ENCODE peak calls at places on chromosomes 5 and 9, in ten cellular contexts. X is heart right ventricle, L is WERI-Rb-1, H is brain microvascular endothelial cell, Y is neural progenitor cell, J is mammary epithelial cell, T is colonic mucosa, O is bronchial epithelial cell, G is heart left ventricle, K is tibial artery. D is an unnamed sample. For H3K36me3, the result is how much of the 10 kb centered on the place peaks cover.

GRCh38 chr9:131624636-131625241 is 79.4 kb downstream of the PRRT1B start:
- DNase-seq in X (peak), L (peak), H (no peak), Y (no peak), J (no peak), T (no peak), O (no peak), G (peak), K (no peak), D (no peak)

GRCh38 chr5:82174128-82174918 is 103.8 kb downstream of the RPS23 start:
- DNase-seq in X (peak), L (peak), H (peak), Y (peak), J (peak), T (peak), O (peak), G (peak), K (no peak), D (peak)

GRCh38 chr9:10062629-10063395 is 550.0 kb downstream of the PTPRD start:
- DNase-seq in X (no peak), L (no peak), H (no peak), Y (no peak), J (peak), T (no peak), O (peak), G (no peak), K (no peak), D (no peak)

GRCh38 chr5:151718653-151719052 is 31.9 kb upstream of the SPARC start:
- DNase-seq in X (no peak), L (no peak), H (peak), Y (no peak), J (no peak), T (no peak), O (no peak), G (no peak), K (no peak), D (no peak)

GRCh38 chr9:125529589-125530515 is 177.2 kb downstream of the MAPKAP1 start:
- DNase-seq in X (no peak), L (no peak), H (no peak), Y (no peak), J (no peak), T (no peak), O (no peak), G (no peak), K (no peak), D (no peak)

GRCh38 chr9:113471566-113471965 is 8.0 kb downstream of the RGS3 start:
- DNase-seq in X (no peak), L (no peak), H (no peak), Y (no peak), J (no peak), T (no peak), O (no peak), G (no peak), K (no peak), D (no peak)

GRCh38 chr5:96114736-96115466 is 153.2 kb upstream of the ELL2 start:
- DNase-seq in X (no peak), L (no peak), H (peak), Y (no peak), J (peak), T (no peak), O (peak), G (no peak), K (no peak), D (no peak)

GRCh38 chr5:126597156-126597555 is 2.1 kb upstream of the ALDH7A1 start:
- DNase-seq in X (no peak), L (no peak), H (peak), Y (no peak), J (peak), T (no peak), O (peak), G (no peak), K (no peak), D (peak)

GRCh38 chr9:75152416-75152815 is 64.1 kb downstream of the OSTF1 start:
- DNase-seq in X (no peak), L (no peak), H (no peak), Y (no peak), J (no peak), T (no peak), O (no peak), G (no peak), K (no peak), D (no peak)

GRCh38 chr9:95368377-95369160 is 51.1 kb upstream of the FANCC start:
- DNase-seq in X (no peak), L (no peak), H (no peak), Y (no peak), J (no peak), T (peak), O (no peak), G (no peak), K (no peak), D (no peak)

GRCh38 chr9:135461936-135462335 is 17.6 kb upstream of the PPP1R26 start:
- DNase-seq in X (no peak), L (no peak), H (no peak), Y (no peak), J (no peak), T (no peak), O (no peak), G (no peak), K (no peak), D (no peak)

GRCh38 chr9:30075022-30075421 is 2309.4 kb upstream of the ACO1 start:
- DNase-seq in X (no peak), L (no peak), H (no peak), Y (no peak), J (no peak), T (no peak), O (no peak), G (no peak), K (no peak), D (no peak)

GRCh38 chr9:104078596-104078995 is 15.5 kb upstream of the SMC2 start:
- DNase-seq in X (no peak), L (no peak), H (no peak), Y (no peak), J (no peak), T (no peak), O (no peak), G (no peak), K (no peak), D (no peak)

DNA sequence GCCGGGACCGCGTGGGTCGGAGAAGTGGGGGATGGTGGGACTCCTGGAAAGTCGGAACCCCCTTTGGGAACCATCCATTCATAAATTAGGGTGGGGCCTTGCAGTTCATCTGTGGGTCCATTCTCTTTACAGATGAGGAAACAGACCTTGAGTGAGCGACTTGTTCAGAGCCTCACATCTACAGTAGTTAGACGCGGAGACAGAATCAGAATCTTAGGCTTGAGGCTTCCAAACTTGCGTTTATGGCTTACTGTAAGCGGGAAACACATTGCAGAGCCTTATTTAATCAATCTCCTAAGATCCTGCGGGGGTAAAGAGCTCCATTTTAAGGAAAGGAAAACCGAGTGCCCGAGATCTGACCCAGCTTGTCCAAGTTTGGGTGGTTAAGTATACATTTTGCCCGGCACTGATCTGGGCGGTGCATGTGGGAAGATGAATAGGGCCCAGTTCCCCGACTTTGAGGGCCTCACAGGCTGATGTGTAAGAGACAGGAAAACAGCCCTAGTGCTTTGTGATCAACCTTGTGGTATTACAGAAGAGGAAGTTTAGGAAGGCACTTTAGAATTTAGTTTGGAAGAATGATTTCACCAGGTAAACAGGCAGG is 578 bp downstream of the TARS1 start:
- DNase-seq in X (no peak), L (peak), H (peak), Y (peak), J (no peak), T (peak), O (peak), G (no peak), K (no peak), D (peak)
- H3K36me3 ChIP-seq in X (under half), L (under half), H (under half), Y (under half), J (under half), T (under half), O (under half), G (under half), K (under half), D (under half)

DNA sequence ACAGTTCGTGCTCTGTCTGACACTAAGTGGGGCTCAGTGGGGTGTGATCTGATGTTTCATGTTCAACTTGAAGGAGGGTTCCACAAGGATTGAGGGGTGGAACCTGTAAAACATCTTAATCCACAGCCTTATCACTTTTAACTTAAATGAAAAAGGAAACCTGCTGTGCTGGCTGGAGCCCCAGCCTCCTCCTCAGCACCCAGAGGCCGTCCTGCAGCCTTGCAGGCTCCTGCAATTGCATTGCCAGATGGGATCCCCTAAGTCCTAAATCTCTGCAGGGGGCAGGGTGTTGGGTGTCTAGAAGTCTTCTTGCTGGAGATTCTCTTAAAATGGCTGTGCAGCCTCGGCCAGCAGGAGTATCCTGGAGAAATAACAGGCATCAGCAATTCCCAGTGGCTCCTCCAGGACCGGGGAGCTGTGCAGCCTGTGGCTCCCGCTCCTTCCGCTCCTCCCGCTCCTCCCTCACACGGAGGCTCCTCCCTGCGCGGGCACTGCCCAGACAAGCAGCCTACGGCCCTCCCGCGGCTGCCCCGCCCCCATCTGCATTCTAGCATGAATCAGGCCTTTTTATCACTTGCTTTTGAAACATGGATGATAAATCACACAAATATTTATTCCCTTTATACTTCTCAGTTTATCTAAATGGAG is 131.0 kb downstream of the ADAMTS16 start:
- DNase-seq in X (peak), L (no peak), H (peak), Y (peak), J (peak), T (peak), O (peak), G (peak), K (peak), D (peak)
- TF ChIP-seq CTCF in X (no peak), L (no peak), H (peak), Y (no peak), J (peak), T (no peak), O (no peak), G (no peak), K (no peak), D (no peak)

GRCh38 chr5:130885718-130886117 is 279.3 kb downstream of the HINT1 start:
- DNase-seq in X (no peak), L (no peak), H (no peak), Y (no peak), J (no peak), T (no peak), O (no peak), G (no peak), K (no peak), D (no peak)
- H3K36me3 ChIP-seq in X (under half), L (under half), H (under half), Y (under half), J (under half), T (under half), O (under half), G (under half), K (under half), D (under half)

GRCh38 chr5:16906255-16906654 is 29.8 kb downstream of the MYO10 start:
- DNase-seq in X (no peak), L (no peak), H (no peak), Y (no peak), J (no peak), T (no peak), O (no peak), G (no peak), K (no peak), D (no peak)
- TF ChIP-seq CTCF in X (no peak), L (no peak), H (no peak), Y (no peak), J (no peak), T (no peak), O (no peak), G (no peak), K (no peak), D (no peak)

DNA sequence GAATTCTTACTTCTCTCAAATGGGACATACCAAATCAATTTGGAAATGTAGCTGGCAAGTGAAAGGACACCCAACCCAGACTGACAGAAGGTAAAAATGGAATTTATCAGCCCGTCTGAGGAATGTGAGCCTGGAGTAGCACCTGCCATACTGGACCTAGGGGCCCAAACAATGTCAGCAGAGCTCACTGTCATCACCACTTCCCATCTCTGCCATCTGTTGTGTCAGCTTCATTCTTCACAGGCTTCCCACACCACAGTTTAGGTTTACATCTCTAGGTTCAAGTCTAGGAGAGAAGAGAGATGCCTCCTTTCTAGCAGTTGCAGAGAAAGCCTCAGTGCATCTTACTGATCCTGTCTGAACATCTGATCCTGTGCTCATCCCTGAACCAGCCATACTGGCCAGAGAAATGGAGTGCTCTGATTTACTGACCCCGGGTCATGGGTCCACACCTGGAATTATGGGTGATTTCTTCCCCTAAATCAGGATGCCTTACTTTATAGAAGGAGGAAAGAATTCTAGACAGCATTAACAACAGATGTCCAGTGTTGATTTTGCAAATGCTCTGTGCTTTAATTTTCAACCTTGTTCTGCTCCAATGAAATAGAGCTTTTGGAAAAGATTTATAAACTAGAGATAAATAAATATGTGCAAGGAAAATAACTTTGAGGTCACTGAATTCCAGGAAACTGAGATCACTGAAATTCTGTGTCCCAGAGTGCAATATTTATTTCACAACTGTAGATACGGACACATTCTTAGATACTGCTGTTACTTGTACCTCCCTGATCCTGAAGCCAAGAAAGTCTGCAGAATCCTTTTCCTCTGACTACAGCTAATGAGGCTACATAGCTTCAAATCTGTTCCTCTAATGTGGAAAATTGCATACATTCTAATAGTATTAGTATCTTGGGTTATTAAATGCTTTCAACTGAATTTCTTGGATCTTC is 222.7 kb downstream of the DOCK8 start:
- DNase-seq in X (no peak), L (no peak), H (peak), Y (no peak), J (peak), T (no peak), O (peak), G (no peak), K (no peak), D (no peak)
- H3K36me3 ChIP-seq in X (under half), L (half or more), H (under half), Y (under half), J (under half), T (under half), O (under half), G (half or more), K (under half), D (under half)

GRCh38 chr5:37174928-37175327 is 74.2 kb downstream of the CPLANE1 start:
- DNase-seq in X (no peak), L (no peak), H (no peak), Y (peak), J (no peak), T (no peak), O (no peak), G (no peak), K (no peak), D (no peak)
- TF ChIP-seq CTCF in X (no peak), L (no peak), H (no peak), Y (peak), J (no peak), T (no peak), O (no peak), G (no peak), K (no peak), D (no peak)